ENCODE peak calls at places on chromosome 9, in six cellular contexts. One of them, this sample, is unnamed.

GRCh38 chr9:125743687-125744428 is 3.3 kb upstream of the PBX3 start:
- DNase-seq in small intestine: no peak
- DNase-seq in stimulated activated CD8-positive, alpha-beta memory T cell treated with anti-CD3 and anti-CD28 coated beads, Interleukin-15, amount 100 ng/mL, for 24 hours: no peak
- DNase-seq in tibial artery: no peak
- DNase-seq in stimulated activated CD4-positive, alpha-beta T cell treated with anti-CD3 and anti-CD28 coated beads, Interleukin-12 subunit alpha, Interleukin-12 subunit beta, amount 100 ng/mL, for 48 hours: no peak
- DNase-seq in glutamatergic neuron: no peak
- DNase-seq in this sample: no peak

GRCh38 chr9:82934949-82935348 is 128.0 kb downstream of the RASEF start:
- DNase-seq in stimulated activated CD8-positive, alpha-beta memory T cell treated with anti-CD3 and anti-CD28 coated beads, Interleukin-15, amount 100 ng/mL, for 24 hours: no peak
- DNase-seq in tibial artery: no peak
- DNase-seq in small intestine: peak
- DNase-seq in stimulated activated CD4-positive, alpha-beta T cell treated with anti-CD3 and anti-CD28 coated beads, Interleukin-12 subunit alpha, Interleukin-12 subunit beta, amount 100 ng/mL, for 48 hours: no peak
- DNase-seq in glutamatergic neuron: no peak
- DNase-seq in this sample: no peak

GRCh38 chr9:127418037-127418471 is 6.1 kb upstream of the ZNF79 start:
- DNase-seq in stimulated activated CD8-positive, alpha-beta memory T cell treated with anti-CD3 and anti-CD28 coated beads, Interleukin-15, amount 100 ng/mL, for 24 hours: no peak
- DNase-seq in tibial artery: no peak
- DNase-seq in glutamatergic neuron: peak
- DNase-seq in stimulated activated CD4-positive, alpha-beta T cell treated with anti-CD3 and anti-CD28 coated beads, Interleukin-12 subunit alpha, Interleukin-12 subunit beta, amount 100 ng/mL, for 48 hours: peak
- DNase-seq in small intestine: peak
- DNase-seq in this sample: peak

GRCh38 chr9:70285246-70285645 is 26.5 kb downstream of the SMC5 start:
- DNase-seq in small intestine: no peak
- DNase-seq in stimulated activated CD8-positive, alpha-beta memory T cell treated with anti-CD3 and anti-CD28 coated beads, Interleukin-15, amount 100 ng/mL, for 24 hours: no peak
- DNase-seq in glutamatergic neuron: no peak
- DNase-seq in stimulated activated CD4-positive, alpha-beta T cell treated with anti-CD3 and anti-CD28 coated beads, Interleukin-12 subunit alpha, Interleukin-12 subunit beta, amount 100 ng/mL, for 48 hours: no peak
- DNase-seq in tibial artery: no peak
- DNase-seq in this sample: no peak

GRCh38 chr9:134024393-134024792 is 888 bp upstream of the BRD3OS start:
- DNase-seq in small intestine: no peak
- DNase-seq in stimulated activated CD8-positive, alpha-beta memory T cell treated with anti-CD3 and anti-CD28 coated beads, Interleukin-15, amount 100 ng/mL, for 24 hours: no peak
- DNase-seq in glutamatergic neuron: no peak
- DNase-seq in tibial artery: no peak
- DNase-seq in stimulated activated CD4-positive, alpha-beta T cell treated with anti-CD3 and anti-CD28 coated beads, Interleukin-12 subunit alpha, Interleukin-12 subunit beta, amount 100 ng/mL, for 48 hours: no peak
- DNase-seq in this sample: no peak

GRCh38 chr9:74304598-74304997 is 192.5 kb upstream of the RORB start:
- DNase-seq in tibial artery: no peak
- DNase-seq in stimulated activated CD8-positive, alpha-beta memory T cell treated with anti-CD3 and anti-CD28 coated beads, Interleukin-15, amount 100 ng/mL, for 24 hours: no peak
- DNase-seq in stimulated activated CD4-positive, alpha-beta T cell treated with anti-CD3 and anti-CD28 coated beads, Interleukin-12 subunit alpha, Interleukin-12 subunit beta, amount 100 ng/mL, for 48 hours: no peak
- DNase-seq in small intestine: no peak
- DNase-seq in glutamatergic neuron: no peak
- DNase-seq in this sample: no peak

GRCh38 chr9:16410601-16411285 is 459.7 kb downstream of the BNC2 start:
- DNase-seq in stimulated activated CD8-positive, alpha-beta memory T cell treated with anti-CD3 and anti-CD28 coated beads, Interleukin-15, amount 100 ng/mL, for 24 hours: no peak
- DNase-seq in glutamatergic neuron: no peak
- DNase-seq in tibial artery: no peak
- DNase-seq in small intestine: no peak
- DNase-seq in stimulated activated CD4-positive, alpha-beta T cell treated with anti-CD3 and anti-CD28 coated beads, Interleukin-12 subunit alpha, Interleukin-12 subunit beta, amount 100 ng/mL, for 48 hours: no peak
- DNase-seq in this sample: no peak

GRCh38 chr9:97487107-97487506 is 14.4 kb upstream of the TMOD1 start:
- DNase-seq in small intestine: no peak
- DNase-seq in stimulated activated CD8-positive, alpha-beta memory T cell treated with anti-CD3 and anti-CD28 coated beads, Interleukin-15, amount 100 ng/mL, for 24 hours: no peak
- DNase-seq in glutamatergic neuron: no peak
- DNase-seq in tibial artery: no peak
- DNase-seq in stimulated activated CD4-positive, alpha-beta T cell treated with anti-CD3 and anti-CD28 coated beads, Interleukin-12 subunit alpha, Interleukin-12 subunit beta, amount 100 ng/mL, for 48 hours: no peak
- DNase-seq in this sample: no peak

GRCh38 chr9:71004196-71004595 is 117.2 kb downstream of the TRPM3 start:
- DNase-seq in small intestine: no peak
- DNase-seq in stimulated activated CD8-positive, alpha-beta memory T cell treated with anti-CD3 and anti-CD28 coated beads, Interleukin-15, amount 100 ng/mL, for 24 hours: no peak
- DNase-seq in glutamatergic neuron: no peak
- DNase-seq in stimulated activated CD4-positive, alpha-beta T cell treated with anti-CD3 and anti-CD28 coated beads, Interleukin-12 subunit alpha, Interleukin-12 subunit beta, amount 100 ng/mL, for 48 hours: no peak
- DNase-seq in tibial artery: no peak
- DNase-seq in this sample: no peak

GRCh38 chr9:5072871-5073270 is 87.8 kb downstream of the JAK2 start:
- DNase-seq in glutamatergic neuron: no peak
- DNase-seq in stimulated activated CD8-positive, alpha-beta memory T cell treated with anti-CD3 and anti-CD28 coated beads, Interleukin-15, amount 100 ng/mL, for 24 hours: no peak
- DNase-seq in tibial artery: no peak
- DNase-seq in small intestine: no peak
- DNase-seq in stimulated activated CD4-positive, alpha-beta T cell treated with anti-CD3 and anti-CD28 coated beads, Interleukin-12 subunit alpha, Interleukin-12 subunit beta, amount 100 ng/mL, for 48 hours: no peak
- DNase-seq in this sample: no peak

GRCh38 chr9:2015581-2016410 is 649 bp downstream of the SMARCA2 start:
- DNase-seq in glutamatergic neuron: peak
- DNase-seq in stimulated activated CD8-positive, alpha-beta memory T cell treated with anti-CD3 and anti-CD28 coated beads, Interleukin-15, amount 100 ng/mL, for 24 hours: peak
- DNase-seq in stimulated activated CD4-positive, alpha-beta T cell treated with anti-CD3 and anti-CD28 coated beads, Interleukin-12 subunit alpha, Interleukin-12 subunit beta, amount 100 ng/mL, for 48 hours: peak
- DNase-seq in small intestine: peak
- DNase-seq in tibial artery: peak
- DNase-seq in this sample: peak

GRCh38 chr9:116355153-116355827 is 201.7 kb downstream of the PAPPA start:
- DNase-seq in small intestine: no peak
- DNase-seq in stimulated activated CD8-positive, alpha-beta memory T cell treated with anti-CD3 and anti-CD28 coated beads, Interleukin-15, amount 100 ng/mL, for 24 hours: no peak
- DNase-seq in stimulated activated CD4-positive, alpha-beta T cell treated with anti-CD3 and anti-CD28 coated beads, Interleukin-12 subunit alpha, Interleukin-12 subunit beta, amount 100 ng/mL, for 48 hours: no peak
- DNase-seq in glutamatergic neuron: no peak
- DNase-seq in tibial artery: no peak
- DNase-seq in this sample: no peak

GRCh38 chr9:124343533-124344290 is 71.5 kb downstream of the PSMB7 start:
- DNase-seq in stimulated activated CD8-positive, alpha-beta memory T cell treated with anti-CD3 and anti-CD28 coated beads, Interleukin-15, amount 100 ng/mL, for 24 hours: no peak
- DNase-seq in tibial artery: no peak
- DNase-seq in small intestine: no peak
- DNase-seq in stimulated activated CD4-positive, alpha-beta T cell treated with anti-CD3 and anti-CD28 coated beads, Interleukin-12 subunit alpha, Interleukin-12 subunit beta, amount 100 ng/mL, for 48 hours: no peak
- DNase-seq in glutamatergic neuron: peak
- DNase-seq in this sample: no peak

GRCh38 chr9:93670208-93671029 is 94.0 kb downstream of the PHF2 start:
- DNase-seq in stimulated activated CD4-positive, alpha-beta T cell treated with anti-CD3 and anti-CD28 coated beads, Interleukin-12 subunit alpha, Interleukin-12 subunit beta, amount 100 ng/mL, for 48 hours: no peak
- DNase-seq in stimulated activated CD8-positive, alpha-beta memory T cell treated with anti-CD3 and anti-CD28 coated beads, Interleukin-15, amount 100 ng/mL, for 24 hours: no peak
- DNase-seq in tibial artery: peak
- DNase-seq in glutamatergic neuron: peak
- DNase-seq in small intestine: no peak
- DNase-seq in this sample: no peak

GRCh38 chr9:105195259-105195658 is 49.2 kb upstream of the SLC44A1 start:
- DNase-seq in stimulated activated CD4-positive, alpha-beta T cell treated with anti-CD3 and anti-CD28 coated beads, Interleukin-12 subunit alpha, Interleukin-12 subunit beta, amount 100 ng/mL, for 48 hours: no peak
- DNase-seq in stimulated activated CD8-positive, alpha-beta memory T cell treated with anti-CD3 and anti-CD28 coated beads, Interleukin-15, amount 100 ng/mL, for 24 hours: no peak
- DNase-seq in tibial artery: no peak
- DNase-seq in small intestine: no peak
- DNase-seq in glutamatergic neuron: no peak
- DNase-seq in this sample: no peak

GRCh38 chr9:138102246-138103051 is 224.9 kb downstream of the CACNA1B start:
- DNase-seq in glutamatergic neuron: no peak
- DNase-seq in stimulated activated CD4-positive, alpha-beta T cell treated with anti-CD3 and anti-CD28 coated beads, Interleukin-12 subunit alpha, Interleukin-12 subunit beta, amount 100 ng/mL, for 48 hours: no peak
- DNase-seq in stimulated activated CD8-positive, alpha-beta memory T cell treated with anti-CD3 and anti-CD28 coated beads, Interleukin-15, amount 100 ng/mL, for 24 hours: no peak
- DNase-seq in small intestine: no peak
- DNase-seq in tibial artery: no peak
- DNase-seq in this sample: no peak

GRCh38 chr9:15553528-15553898 is 670 bp downstream of the CCDC171 start:
- DNase-seq in stimulated activated CD8-positive, alpha-beta memory T cell treated with anti-CD3 and anti-CD28 coated beads, Interleukin-15, amount 100 ng/mL, for 24 hours: no peak
- DNase-seq in stimulated activated CD4-positive, alpha-beta T cell treated with anti-CD3 and anti-CD28 coated beads, Interleukin-12 subunit alpha, Interleukin-12 subunit beta, amount 100 ng/mL, for 48 hours: no peak
- DNase-seq in glutamatergic neuron: no peak
- DNase-seq in small intestine: no peak
- DNase-seq in tibial artery: no peak
- DNase-seq in this sample: no peak

GRCh38 chr9:94802795-94803194 is 76.3 kb downstream of the AOPEP start:
- DNase-seq in stimulated activated CD8-positive, alpha-beta memory T cell treated with anti-CD3 and anti-CD28 coated beads, Interleukin-15, amount 100 ng/mL, for 24 hours: no peak
- DNase-seq in glutamatergic neuron: no peak
- DNase-seq in small intestine: no peak
- DNase-seq in tibial artery: no peak
- DNase-seq in stimulated activated CD4-positive, alpha-beta T cell treated with anti-CD3 and anti-CD28 coated beads, Interleukin-12 subunit alpha, Interleukin-12 subunit beta, amount 100 ng/mL, for 48 hours: peak
- DNase-seq in this sample: no peak

GRCh38 chr9:71920456-71921189 is 9.2 kb downstream of the C9orf85 start:
- DNase-seq in small intestine: no peak
- DNase-seq in stimulated activated CD4-positive, alpha-beta T cell treated with anti-CD3 and anti-CD28 coated beads, Interleukin-12 subunit alpha, Interleukin-12 subunit beta, amount 100 ng/mL, for 48 hours: no peak
- DNase-seq in tibial artery: no peak
- DNase-seq in stimulated activated CD8-positive, alpha-beta memory T cell treated with anti-CD3 and anti-CD28 coated beads, Interleukin-15, amount 100 ng/mL, for 24 hours: no peak
- DNase-seq in glutamatergic neuron: no peak
- DNase-seq in this sample: no peak

GRCh38 chr9:75788006-75788634 is 102.4 kb upstream of the PCSK5 start:
- DNase-seq in tibial artery: peak
- DNase-seq in stimulated activated CD4-positive, alpha-beta T cell treated with anti-CD3 and anti-CD28 coated beads, Interleukin-12 subunit alpha, Interleukin-12 subunit beta, amount 100 ng/mL, for 48 hours: no peak
- DNase-seq in stimulated activated CD8-positive, alpha-beta memory T cell treated with anti-CD3 and anti-CD28 coated beads, Interleukin-15, amount 100 ng/mL, for 24 hours: no peak
- DNase-seq in glutamatergic neuron: peak
- DNase-seq in small intestine: no peak
- DNase-seq in this sample: no peak

GRCh38 chr9:120713257-120714087 is 798 bp downstream of the MEGF9 start:
- DNase-seq in stimulated activated CD4-positive, alpha-beta T cell treated with anti-CD3 and anti-CD28 coated beads, Interleukin-12 subunit alpha, Interleukin-12 subunit beta, amount 100 ng/mL, for 48 hours: no peak
- DNase-seq in small intestine: peak
- DNase-seq in tibial artery: no peak
- DNase-seq in glutamatergic neuron: peak
- DNase-seq in stimulated activated CD8-positive, alpha-beta memory T cell treated with anti-CD3 and anti-CD28 coated beads, Interleukin-15, amount 100 ng/mL, for 24 hours: no peak
- DNase-seq in this sample: peak

GRCh38 chr9:77616191-77616590 is 31.9 kb downstream of the GNA14 start:
- DNase-seq in glutamatergic neuron: no peak
- DNase-seq in tibial artery: no peak
- DNase-seq in stimulated activated CD8-positive, alpha-beta memory T cell treated with anti-CD3 and anti-CD28 coated beads, Interleukin-15, amount 100 ng/mL, for 24 hours: no peak
- DNase-seq in stimulated activated CD4-positive, alpha-beta T cell treated with anti-CD3 and anti-CD28 coated beads, Interleukin-12 subunit alpha, Interleukin-12 subunit beta, amount 100 ng/mL, for 48 hours: no peak
- DNase-seq in small intestine: no peak
- DNase-seq in this sample: no peak

This sample was measured in HL-60.